ENCODE peak calls at places on chromosomes 13 and 19, in six cellular contexts. J is tibial nerve, Y is stomach, N is Caco-2, I is fibroblast of mammary gland, D is cardiac fibroblast. X is an unnamed sample.

GRCh38 chr19:5287066-5287465 is 53.5 kb downstream of the PTPRS start:
- DNase-seq in J (no peak), Y (no peak), N (no peak), D (no peak), I (no peak), X (no peak)

GRCh38 chr19:51272183-51272817 is 21.4 kb downstream of the SIGLECL1 start:
- DNase-seq in J (no peak), N (no peak), I (no peak), D (no peak), Y (no peak), X (no peak)

GRCh38 chr19:28294395-28294794 is 918.6 kb downstream of the UQCRFS1 start:
- DNase-seq in I (peak), N (no peak), D (peak), Y (no peak), J (no peak), X (peak)

GRCh38 chr19:16678498-16678897 is 17.6 kb downstream of the TMEM38A start:
- DNase-seq in J (no peak), N (no peak), I (no peak), D (peak), Y (no peak), X (no peak)

GRCh38 chr13:51624695-51625345 is 40.6 kb downstream of the WDFY2 start:
- DNase-seq in N (no peak), Y (no peak), D (no peak), J (no peak), I (no peak), X (no peak)

GRCh38 chr13:27953671-27954405 is 15.3 kb downstream of the CDX2 start:
- DNase-seq in D (peak), Y (peak), I (peak), J (peak), N (peak), X (peak)

GRCh38 chr13:51520524-51520923 is 63.7 kb upstream of the WDFY2 start:
- DNase-seq in Y (no peak), J (no peak), D (peak), N (no peak), I (peak), X (peak)

GRCh38 chr13:50726164-50726563 is 117.3 kb downstream of the DLEU7 start:
- DNase-seq in J (no peak), N (no peak), Y (no peak), D (no peak), I (no peak), X (no peak)

GRCh38 chr19:4108767-4109625 is 14.9 kb downstream of the MAP2K2 start:
- DNase-seq in D (no peak), J (no peak), N (no peak), I (no peak), Y (peak), X (no peak)

GRCh38 chr19:16045893-16046292 is 30.4 kb upstream of the TPM4 start:
- DNase-seq in J (no peak), Y (no peak), D (no peak), I (no peak), N (no peak), X (no peak)

GRCh38 chr19:40908981-40909380 is 26.9 kb upstream of the CYP2A7 start:
- DNase-seq in N (peak), Y (no peak), J (no peak), I (no peak), D (peak), X (no peak)

GRCh38 chr13:25581351-25581750 is 209.6 kb downstream of the ATP8A2 start:
- DNase-seq in J (no peak), Y (no peak), D (no peak), N (no peak), I (no peak), X (no peak)

GRCh38 chr19:19548915-19549537 is 11.0 kb downstream of the CILP2 start:
- DNase-seq in I (peak), N (no peak), Y (no peak), D (peak), J (no peak), X (peak)

GRCh38 chr13:33204130-33204927 is 81.2 kb downstream of the STARD13 start:
- DNase-seq in I (peak), D (peak), J (peak), Y (peak), N (no peak), X (peak)

GRCh38 chr19:38070573-38070972 is 153.4 kb downstream of the DPF1 start:
- DNase-seq in I (peak), J (no peak), N (no peak), D (peak), Y (no peak), X (peak)

GRCh38 chr19:45469835-45470146 is 2.0 kb downstream of the FOSB start:
- DNase-seq in D (no peak), Y (peak), N (peak), J (peak), I (no peak), X (no peak)

GRCh38 chr13:33483471-33483870 is 197.9 kb upstream of the STARD13 start:
- DNase-seq in N (no peak), J (no peak), I (peak), Y (no peak), D (peak), X (no peak)

GRCh38 chr19:57004418-57004817 is 115.4 kb upstream of the USP29 start:
- DNase-seq in Y (no peak), N (no peak), D (no peak), J (no peak), I (no peak), X (no peak)

GRCh38 chr19:3441986-3442329 is 38.4 kb downstream of the SMIM24 start:
- DNase-seq in I (no peak), D (no peak), N (no peak), Y (no peak), J (no peak), X (no peak)

GRCh38 chr13:99389520-99390304 is 82.5 kb upstream of the GPR183 start:
- DNase-seq in J (no peak), Y (no peak), D (no peak), N (no peak), I (no peak), X (no peak)

GRCh38 chr19:52734340-52734892 is 428 bp downstream of the ZNF611 start:
- DNase-seq in Y (peak), N (peak), J (no peak), D (no peak), I (peak), X (peak)

GRCh38 chr13:33678906-33679657 is 138.9 kb upstream of the RFC3 start:
- DNase-seq in I (peak), D (peak), J (peak), N (peak), Y (peak), X (peak)

GRCh38 chr13:61795580-61795979 is 379.9 kb upstream of the PCDH20 start:
- DNase-seq in D (peak), Y (no peak), J (no peak), N (no peak), I (peak), X (peak)

GRCh38 chr19:49889687-49890348 is 6.9 kb downstream of the IL4I1 start:
- DNase-seq in J (peak), D (peak), Y (peak), N (peak), I (peak), X (peak)

GRCh38 chr19:34096020-34096915 is 76.0 kb upstream of the LSM14A start:
- DNase-seq in N (peak), Y (no peak), D (peak), J (no peak), I (peak), X (peak)

GRCh38 chr13:75256922-75257321 is 225.0 kb downstream of the TBC1D4 start:
- DNase-seq in I (no peak), Y (no peak), N (no peak), J (no peak), D (peak), X (no peak)

GRCh38 chr13:90630716-90631115 is 716.8 kb upstream of the MIR17HG start:
- DNase-seq in D (no peak), I (no peak), J (no peak), Y (no peak), N (no peak), X (no peak)

GRCh38 chr13:59970847-59971246 is 192.9 kb downstream of the DIAPH3 start:
- DNase-seq in Y (no peak), D (no peak), J (no peak), N (no peak), I (no peak), X (peak)

GRCh38 chr19:4896372-4896771 is 6.3 kb downstream of the ARRDC5 start:
- DNase-seq in D (peak), N (no peak), Y (peak), I (peak), J (no peak), X (peak)

GRCh38 chr13:58838615-58839014 is 1207.1 kb downstream of the PCDH17 start:
- DNase-seq in D (no peak), I (no peak), J (no peak), N (no peak), Y (no peak), X (no peak)

GRCh38 chr13:58843071-58843470 is 1211.5 kb downstream of the PCDH17 start:
- DNase-seq in Y (no peak), I (no peak), N (no peak), J (no peak), D (no peak), X (no peak)

GRCh38 chr13:58843567-58843966 is 1212.0 kb downstream of the PCDH17 start:
- DNase-seq in I (no peak), D (no peak), J (no peak), Y (no peak), N (no peak), X (no peak)
- TF ChIP-seq CTCF in I (no peak), D (no peak), J (no peak), Y (no peak), N (no peak), X (no peak)

GRCh38 chr19:54429545-54430227 is 14.4 kb downstream of the TTYH1 start:
- DNase-seq in Y (no peak), N (no peak), J (no peak), D (no peak), I (no peak), X (no peak)
- H3K4me3 ChIP-seq in Y (no peak), N (no peak), J (no peak), D (no peak), I (no peak), X (no peak)

DNA sequence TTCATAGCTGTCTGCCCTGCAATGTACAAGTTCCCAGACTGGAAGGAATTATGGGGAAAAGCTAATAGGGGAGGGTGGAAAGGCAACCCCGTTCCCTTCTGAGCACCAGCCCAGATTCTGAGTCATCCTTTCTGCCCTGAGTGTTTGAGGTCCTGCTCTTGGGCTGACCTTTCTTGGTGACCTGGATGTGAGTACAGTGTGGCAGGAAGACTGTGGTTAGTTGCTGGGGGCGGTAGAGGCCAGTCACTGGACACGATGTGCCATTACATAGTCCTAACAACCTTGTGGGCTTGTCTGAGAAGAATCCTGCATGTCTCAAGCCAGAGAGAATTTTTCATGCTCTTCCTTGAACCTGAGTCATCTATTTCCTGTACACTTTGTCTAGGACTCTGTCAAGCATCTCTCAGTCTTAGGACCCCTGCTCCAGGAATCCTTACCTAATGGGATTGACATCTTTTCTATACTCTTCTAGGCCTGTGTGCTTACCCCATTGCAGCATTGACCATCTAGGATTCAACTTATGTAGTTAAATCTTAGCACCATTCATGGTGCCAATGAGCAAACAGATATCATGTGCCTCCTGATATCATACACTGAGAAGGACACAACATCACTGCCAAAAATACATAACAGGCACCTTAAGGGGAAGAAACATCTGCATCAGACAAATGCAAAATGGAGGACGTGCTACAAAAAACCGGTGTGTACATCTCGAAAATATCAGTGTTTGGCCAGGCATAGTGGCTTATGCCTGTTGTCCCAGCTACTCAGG is 8.1 kb upstream of the ANGPTL4 start:
- DNase-seq in I (peak), N (no peak), D (peak), J (no peak), Y (no peak), X (peak)
- TF ChIP-seq CTCF in I (no peak), N (no peak), D (no peak), J (no peak), Y (no peak), X (no peak)

GRCh38 chr13:83879431-83880171 is 2.7 kb downstream of the SLITRK1 start:
- DNase-seq in D (no peak), I (peak), Y (no peak), N (no peak), J (no peak), X (no peak)

GRCh38 chr13:83880275-83881027 is 1.8 kb downstream of the SLITRK1 start:
- DNase-seq in J (no peak), I (no peak), Y (no peak), N (no peak), D (no peak), X (no peak)

GRCh38 chr13:83876546-83876945 is 5.7 kb downstream of the SLITRK1 start:
- DNase-seq in J (no peak), Y (no peak), N (no peak), I (no peak), D (no peak), X (no peak)

GRCh38 chr13:83877901-83878300 is 4.4 kb downstream of the SLITRK1 start:
- DNase-seq in Y (no peak), D (no peak), J (no peak), I (no peak), N (no peak), X (no peak)

DNA sequence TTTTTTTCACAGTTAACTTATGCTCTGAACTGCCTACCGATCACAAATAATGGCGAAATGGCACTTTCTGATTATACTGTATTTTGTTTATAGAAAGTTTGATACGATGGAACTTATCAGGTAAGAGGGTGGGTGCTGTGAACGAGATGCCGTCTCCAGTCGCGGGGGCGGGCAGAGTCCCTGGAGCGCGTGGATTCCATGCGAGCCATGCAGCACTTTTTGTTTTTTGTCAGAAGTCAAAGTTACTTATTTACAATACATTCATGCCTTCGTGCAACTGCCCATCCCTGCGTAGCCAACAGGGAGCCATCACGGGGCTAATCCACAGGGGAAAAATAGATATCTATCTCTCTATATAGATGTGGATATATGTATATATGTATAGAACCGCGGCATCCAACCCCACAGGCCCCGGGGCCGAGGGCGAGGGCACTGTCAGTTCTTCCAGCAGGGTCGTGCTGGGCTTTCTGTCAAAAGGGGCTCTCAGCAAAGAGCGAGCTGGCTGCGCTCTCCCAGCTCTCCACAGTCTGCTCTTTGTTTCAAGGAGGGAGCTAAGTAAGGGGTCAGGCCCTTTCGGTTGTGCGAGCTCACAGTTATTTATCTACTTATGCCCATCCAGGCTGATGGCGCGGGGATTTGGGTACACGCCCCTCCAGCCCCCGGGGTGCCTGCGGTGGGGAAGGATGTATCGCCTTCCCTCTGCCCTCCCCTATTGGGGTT is 3.4 kb downstream of the SLITRK1 start:
- DNase-seq in N (no peak), J (no peak), D (no peak), Y (no peak), I (no peak), X (no peak)
- H3K4me3 ChIP-seq in N (no peak), J (peak), D (peak), Y (peak), I (peak), X (peak)

GRCh38 chr13:40749327-40749726 is 21.7 kb downstream of the MRPS31 start:
- DNase-seq in D (peak), N (no peak), J (no peak), I (no peak), Y (no peak), X (peak)
- TF ChIP-seq CTCF in D (no peak), N (peak), J (no peak), I (peak), Y (no peak), X (peak)

GRCh38 chr13:111270765-111271164 is 49.7 kb upstream of the TEX29 start:
- DNase-seq in J (no peak), Y (no peak), I (peak), N (no peak), D (peak), X (no peak)
- H3K4me3 ChIP-seq in J (no peak), Y (no peak), I (no peak), N (no peak), D (no peak), X (no peak)

DNA sequence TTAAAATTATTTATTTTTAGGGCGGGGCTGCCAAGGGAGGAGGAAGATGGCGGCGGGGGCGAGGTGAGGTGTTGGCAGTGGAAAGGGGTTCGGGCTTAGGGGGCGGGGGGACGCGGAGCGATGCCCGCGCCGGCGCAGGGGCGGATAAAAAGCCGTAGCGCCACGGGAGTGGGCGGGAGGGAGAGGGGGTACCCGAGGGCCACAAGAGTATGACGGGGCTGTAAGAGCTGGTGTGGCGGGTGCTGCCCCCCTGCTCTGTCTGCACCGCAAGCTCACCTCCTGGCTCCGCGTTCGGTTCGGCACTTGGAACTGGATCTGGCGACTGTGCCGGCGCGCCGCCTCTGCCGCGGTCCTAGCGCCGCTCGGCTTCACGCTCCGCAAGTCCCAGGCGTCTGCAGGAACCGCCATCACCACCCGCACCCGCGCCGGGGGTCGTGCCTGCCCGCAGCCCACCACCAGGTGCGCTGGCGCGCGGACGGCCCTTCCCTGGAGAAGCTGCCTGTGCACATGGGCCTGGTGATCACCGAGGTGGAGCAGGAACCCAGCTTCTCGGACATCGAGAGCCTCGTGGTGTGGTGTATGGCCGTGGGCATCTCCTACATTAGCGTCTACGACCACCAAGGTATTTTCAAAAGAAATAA is 265.2 kb upstream of the SGCG start:
- DNase-seq in D (peak), N (peak), Y (peak), I (peak), J (no peak), X (peak)
- TF ChIP-seq CTCF in D (no peak), N (no peak), Y (no peak), I (no peak), J (no peak), X (no peak)

GRCh38 chr13:31468114-31468902 is 268.5 kb downstream of the B3GLCT start:
- DNase-seq in Y (no peak), I (no peak), J (no peak), D (no peak), N (no peak), X (no peak)
- H3K4me3 ChIP-seq in Y (no peak), I (no peak), J (no peak), D (no peak), N (no peak), X (no peak)